ENCODE peak calls at places on chromosome X, in eight cellular contexts. U is NCI-H1417; N is GM12891; D is stimulated activated CD4-positive, alpha-beta T cell treated with anti-CD3 and anti-CD28 coated beads, Interleukin-15, amount 100 ng/mL, for 1 hour; Z is HEK293T; H is epithelial cell of esophagus; L is head of caudate nucleus; E is NAMALWA. W is an unnamed sample.

GRCh38 chrX:119698835-119699234 is 5.9 kb upstream of the SEPTIN6 start:
- DNase-seq in Z (peak; percentile 70), U (no peak), H (peak; percentile 52), E (peak; percentile 66), N (no peak), D (no peak), L (no peak), W (peak; percentile 8)

GRCh38 chrX:110734894-110735541 is 60.6 kb downstream of the CHRDL1 start:
- DNase-seq in H (peak; percentile 1), E (no peak), U (no peak), D (no peak), Z (no peak), N (no peak), L (no peak), W (no peak)

GRCh38 chrX:103183912-103184311 is 31.0 kb upstream of the BEX4 start:
- DNase-seq in N (no peak), U (no peak), D (no peak), E (no peak), L (no peak), Z (no peak), H (no peak), W (no peak)

GRCh38 chrX:76029385-76029784 is 143.5 kb upstream of the PBDC1 start:
- DNase-seq in L (no peak), N (no peak), U (no peak), E (no peak), H (no peak), Z (no peak), D (no peak), W (no peak)

GRCh38 chrX:12400218-12400617 is 261.9 kb downstream of the FRMPD4 start:
- DNase-seq in D (no peak), L (no peak), E (no peak), Z (no peak), U (no peak), N (no peak), H (no peak), W (no peak)

GRCh38 chrX:117538441-117539418 is 577.9 kb downstream of the KLHL13 start:
- DNase-seq in H (no peak), N (no peak), U (no peak), E (no peak), Z (no peak), L (no peak), D (no peak), W (no peak)

GRCh38 chrX:109709129-109709631 is 23.9 kb downstream of the ACSL4 start:
- DNase-seq in N (no peak), E (peak; percentile 49), H (peak; percentile 63), L (no peak), Z (no peak), U (no peak), D (no peak), W (no peak)

GRCh38 chrX:72394518-72395163 is 88.9 kb upstream of the CITED1 start:
- DNase-seq in L (peak; percentile 24), Z (no peak), D (no peak), U (no peak), N (no peak), H (no peak), E (no peak), W (no peak)

GRCh38 chrX:148459343-148459742 is 41.1 kb upstream of the AFF2 start:
- DNase-seq in U (no peak), N (no peak), D (no peak), E (peak; percentile 82), L (no peak), H (no peak), Z (no peak), W (no peak)

GRCh38 chrX:11438380-11438723 is 145.1 kb downstream of the AMELX start:
- DNase-seq in D (no peak), N (no peak), H (no peak), E (no peak), L (no peak), U (no peak), Z (no peak), W (no peak)

GRCh38 chrX:118807151-118808017 is 16.2 kb upstream of the ZCCHC12 start:
- DNase-seq in D (no peak), Z (peak; percentile 78), E (peak; percentile 67), H (peak; percentile 53), U (peak; percentile 6), L (peak; percentile 31), N (no peak), W (peak; percentile 31)

GRCh38 chrX:40050532-40050931 is 47.2 kb downstream of the BCOR start:
- DNase-seq in L (no peak), E (no peak), U (no peak), Z (no peak), N (no peak), D (no peak), H (no peak), W (no peak)

GRCh38 chrX:47143894-47144625 is 442 bp downstream of the NDUFB11 start:
- DNase-seq in U (no peak), H (peak; percentile 41), N (no peak), Z (no peak), E (no peak), L (peak; percentile 23), D (peak; percentile 5), W (no peak)

GRCh38 chrX:49291615-49292337 is 11.7 kb upstream of the GAGE10 start:
- DNase-seq in U (peak; percentile 2), N (peak; percentile 25), H (peak; percentile 56), E (peak; percentile 61), L (peak; percentile 37), D (peak; percentile 46), Z (peak; percentile 68), W (peak; percentile 67)

GRCh38 chrX:25810202-25810601 is 327.9 kb upstream of the MAGEB18 start:
- DNase-seq in D (no peak), Z (no peak), L (no peak), H (peak; percentile 51), E (no peak), N (no peak), U (no peak), W (no peak)

GRCh38 chrX:138890491-138890890 is 179.0 kb upstream of the FGF13 start:
- DNase-seq in N (no peak), L (no peak), U (no peak), H (peak; percentile 6), D (no peak), Z (no peak), E (no peak), W (no peak)

GRCh38 chrX:30821116-30821515 is 67.9 kb downstream of the TAB3 start:
- DNase-seq in H (peak; percentile 28), D (no peak), N (no peak), U (no peak), E (peak; percentile 4), L (no peak), Z (no peak), W (no peak)

GRCh38 chrX:84165716-84166115 is 22.3 kb downstream of the RPS6KA6 start:
- DNase-seq in E (no peak), H (no peak), L (no peak), Z (no peak), D (no peak), N (no peak), U (no peak), W (no peak)

W was measured in neural crest cell.